ENCODE peak calls at places on chromosomes 1 and 21, in nine cellular contexts. G is NCI-H446; H is T-helper 2 cell; Y is GM03348; O is EL; L is CD8-positive, alpha-beta T cell; P is GM20000; N is MM.1S; R is endothelial cell. S is an unnamed sample.

GRCh38 chr1:152646656-152647055 is 16.5 kb upstream of the LCE2D start:
- DNase-seq in G (no peak), H (no peak), Y (no peak), O (peak), L (no peak), P (no peak), N (no peak), R (no peak), S (no peak)

GRCh38 chr1:208682664-208683013 is 438.5 kb upstream of the PLXNA2 start:
- DNase-seq in G (no peak), H (no peak), Y (no peak), O (no peak), L (no peak), P (no peak), N (no peak), R (no peak), S (no peak)

GRCh38 chr1:185551008-185551407 is 183.2 kb upstream of the HMCN1 start:
- DNase-seq in G (no peak), H (no peak), Y (no peak), O (no peak), L (no peak), P (no peak), N (no peak), R (no peak), S (no peak)

GRCh38 chr1:203202431-203203245 is 16.1 kb upstream of the CHI3L1 start:
- DNase-seq in G (no peak), H (no peak), Y (peak), O (peak), L (no peak), P (no peak), N (no peak), R (no peak), S (no peak)

GRCh38 chr1:56450004-56450666 is 129.2 kb downstream of the PLPP3 start:
- DNase-seq in G (no peak), H (no peak), Y (no peak), O (no peak), L (no peak), P (no peak), N (no peak), R (no peak), S (no peak)

GRCh38 chr1:119582801-119583200 is 65.3 kb downstream of the ZNF697 start:
- DNase-seq in G (peak), H (no peak), Y (peak), O (peak), L (no peak), P (peak), N (peak), R (peak), S (peak)

GRCh38 chr1:174990382-174990999 is 9.3 kb upstream of the CACYBP start:
- DNase-seq in G (no peak), H (no peak), Y (peak), O (peak), L (no peak), P (no peak), N (peak), R (no peak), S (peak)

GRCh38 chr1:75233302-75233929 is 99.2 kb downstream of the LHX8 start:
- DNase-seq in G (peak), H (no peak), Y (peak), O (peak), L (no peak), P (peak), N (peak), R (peak), S (peak)

GRCh38 chr1:65147424-65148177 is 402 bp upstream of the AK4 start:
- DNase-seq in G (no peak), H (no peak), Y (peak), O (peak), L (peak), P (peak), N (peak), R (peak), S (peak)

GRCh38 chr1:172826096-172826741 is 167.3 kb downstream of the FASLG start:
- DNase-seq in G (no peak), H (no peak), Y (peak), O (peak), L (no peak), P (peak), N (peak), R (no peak), S (peak)

GRCh38 chr1:55466343-55466742 is 251.2 kb upstream of the USP24 start:
- DNase-seq in G (no peak), H (no peak), Y (peak), O (no peak), L (no peak), P (no peak), N (no peak), R (no peak), S (no peak)

GRCh38 chr1:163528710-163529348 is 207.1 kb downstream of the NUF2 start:
- DNase-seq in G (peak), H (no peak), Y (peak), O (peak), L (no peak), P (no peak), N (peak), R (peak), S (peak)

GRCh38 chr1:236394016-236394481 is at the start of gene EDARADD:
- DNase-seq in G (no peak), H (no peak), Y (peak), O (peak), L (no peak), P (peak), N (no peak), R (no peak), S (peak)

GRCh38 chr1:40161888-40162397 is 756 bp downstream of the RLF start:
- DNase-seq in G (peak), H (no peak), Y (no peak), O (no peak), L (no peak), P (no peak), N (no peak), R (no peak), S (no peak)

GRCh38 chr1:170700842-170701305 is 36.9 kb downstream of the PRRX1 start:
- DNase-seq in G (no peak), H (no peak), Y (peak), O (no peak), L (no peak), P (no peak), N (no peak), R (no peak), S (no peak)

GRCh38 chr1:983736-984475 is 2.0 kb upstream of the PERM1 start:
- DNase-seq in G (no peak), H (peak), Y (peak), O (no peak), L (peak), P (peak), N (no peak), R (peak), S (peak)

GRCh38 chr1:117335376-117336086 is 31.7 kb upstream of the MAN1A2 start:
- DNase-seq in G (no peak), H (no peak), Y (no peak), O (no peak), L (no peak), P (no peak), N (no peak), R (no peak), S (no peak)

GRCh38 chr1:160104520-160104885 is 6.1 kb upstream of the IGSF8 start:
- DNase-seq in G (no peak), H (no peak), Y (no peak), O (no peak), L (no peak), P (no peak), N (no peak), R (no peak), S (no peak)

GRCh38 chr1:225777058-225777582 is 506 bp upstream of the SRP9 start:
- DNase-seq in G (no peak), H (no peak), Y (no peak), O (no peak), L (no peak), P (no peak), N (no peak), R (no peak), S (no peak)

GRCh38 chr1:234386122-234386521 is 12.9 kb downstream of the COA6 start:
- DNase-seq in G (no peak), H (no peak), Y (no peak), O (no peak), L (no peak), P (no peak), N (no peak), R (no peak), S (peak)

GRCh38 chr21:44054710-44055109 is 42.6 kb downstream of the TRAPPC10 start:
- DNase-seq in G (no peak), H (no peak), Y (peak), O (peak), L (no peak), P (no peak), N (no peak), R (no peak), S (no peak)

GRCh38 chr1:225318706-225319575 is 108.9 kb downstream of the LBR start:
- DNase-seq in G (peak), H (no peak), Y (peak), O (peak), L (no peak), P (peak), N (peak), R (peak), S (peak)

GRCh38 chr1:246725191-246725590 is 982 bp downstream of the SCCPDH start:
- DNase-seq in G (no peak), H (no peak), Y (peak), O (no peak), L (no peak), P (peak), N (no peak), R (no peak), S (no peak)

GRCh38 chr1:25814688-25815087 is 5.1 kb upstream of the MTFR1L start:
- DNase-seq in G (no peak), H (no peak), Y (no peak), O (no peak), L (no peak), P (no peak), N (no peak), R (no peak), S (no peak)

GRCh38 chr1:57162607-57163235 is 196.9 kb upstream of the C8B start:
- DNase-seq in G (no peak), H (no peak), Y (peak), O (no peak), L (no peak), P (no peak), N (no peak), R (no peak), S (no peak)